ENCODE peak calls at places on chromosomes 12 and 14, in five cellular contexts. D is EH; V is neural progenitor cell; B is GM23338; E is naive thymus-derived CD8-positive, alpha-beta T cell. I is an unnamed sample.

GRCh38 chr12:113500662-113501435 is 29.2 kb upstream of the LHX5 start:
- DNase-seq in D (no peak), V (peak; percentile 70), B (peak; percentile 85), E (no peak), I (no peak)

GRCh38 chr14:64209428-64210165 is 84.6 kb downstream of the ESR2 start:
- DNase-seq in D (no peak), V (no peak), B (no peak), E (no peak), I (no peak)

GRCh38 chr14:76882646-76883045 is 56.4 kb downstream of the LRRC74A start:
- DNase-seq in D (no peak), V (no peak), B (no peak), E (no peak), I (peak; percentile 59)

GRCh38 chr14:24053548-24054323 is 1.9 kb downstream of the CARMIL3 start:
- DNase-seq in D (no peak), V (no peak), B (no peak), E (no peak), I (no peak)

GRCh38 chr12:58310828-58311273 is 369.5 kb downstream of the ATP23 start:
- DNase-seq in D (peak; percentile 99), V (no peak), B (no peak), E (no peak), I (peak; percentile 98)

GRCh38 chr12:14424545-14424944 is 59.1 kb downstream of the ATF7IP start:
- DNase-seq in D (no peak), V (no peak), B (no peak), E (no peak), I (no peak)

GRCh38 chr14:104119700-104120251 is 18.6 kb upstream of the KIF26A start:
- DNase-seq in D (no peak), V (no peak), B (no peak), E (no peak), I (no peak)

GRCh38 chr12:54397157-54397556 is 12.6 kb upstream of the ZNF385A start:
- DNase-seq in D (no peak), V (no peak), B (no peak), E (no peak), I (no peak)

GRCh38 chr14:68684466-68685418 is 108.1 kb downstream of the ZFP36L1 start:
- DNase-seq in D (no peak), V (no peak), B (no peak), E (no peak), I (no peak)

GRCh38 chr14:88521818-88522217 is 33.0 kb downstream of the PTPN21 start:
- DNase-seq in D (peak; percentile 47), V (no peak), B (no peak), E (no peak), I (peak; percentile 47)

GRCh38 chr14:93073833-93074769 is 41.6 kb downstream of the ITPK1 start:
- DNase-seq in D (peak; percentile 62), V (no peak), B (no peak), E (no peak), I (peak; percentile 86)

GRCh38 chr14:101461891-101462290 is 99.4 kb upstream of the DIO3 start:
- DNase-seq in D (no peak), V (no peak), B (no peak), E (no peak), I (no peak)

GRCh38 chr14:72547999-72548398 is 345.9 kb downstream of the DPF3 start:
- DNase-seq in D (no peak), V (no peak), B (no peak), E (no peak), I (no peak)

GRCh38 chr14:94638961-94639817 is 27.0 kb downstream of the SERPINA3 start:
- DNase-seq in D (no peak), V (no peak), B (no peak), E (no peak), I (no peak)

GRCh38 chr14:42469637-42470426 is 863.2 kb downstream of the LRFN5 start:
- DNase-seq in D (no peak), V (no peak), B (no peak), E (no peak), I (no peak)

GRCh38 chr14:81682134-81682533 is 148.5 kb upstream of the SEL1L start:
- DNase-seq in D (no peak), V (no peak), B (peak; percentile 61), E (no peak), I (no peak)

GRCh38 chr12:20561886-20562285 is 133.2 kb upstream of the SLCO1C1 start:
- DNase-seq in D (peak; percentile 52), V (no peak), B (no peak), E (no peak), I (peak; percentile 62)

GRCh38 chr14:86346818-86347384 is 817.0 kb downstream of the FLRT2 start:
- DNase-seq in D (no peak), V (no peak), B (no peak), E (no peak), I (peak; percentile 22)

GRCh38 chr14:59585891-59586554 is 9.4 kb upstream of the CCDC175 start:
- DNase-seq in D (peak; percentile 17), V (no peak), B (no peak), E (no peak), I (peak; percentile 75)

GRCh38 chr14:94864421-94865195 is 94.7 kb upstream of the GSC start:
- DNase-seq in D (no peak), V (peak; percentile 36), B (peak; percentile 52), E (no peak), I (no peak)

GRCh38 chr14:74502236-74503019 is 8.9 kb downstream of the ISCA2 start:
- DNase-seq in D (peak; percentile 52), V (peak; percentile 69), B (peak; percentile 83), E (no peak), I (peak; percentile 25)